ENCODE peak calls at places on chromosome 17, in four cellular contexts. U is mammary epithelial cell, N is IMR-90, Y is SK-N-SH. H is an unnamed sample.

GRCh38 chr17:78302478-78302877 is 57.4 kb downstream of the SOCS3 start:
- DNase-seq in Y (no peak), U (no peak), N (no peak), H (no peak)

GRCh38 chr17:83170571-83171260 is 91.3 kb downstream of the METRNL start:
- DNase-seq in Y (peak; percentile 20), U (no peak), N (no peak), H (no peak)

GRCh38 chr17:82384730-82385429 is 13.3 kb downstream of the UTS2R start:
- DNase-seq in N (peak; percentile 41), U (peak; percentile 84), Y (peak; percentile 59), H (no peak)

GRCh38 chr17:80653856-80654255 is 109.2 kb downstream of the RPTOR start:
- DNase-seq in U (no peak), Y (no peak), N (no peak), H (no peak)

GRCh38 chr17:31408586-31408985 is 17.1 kb downstream of the RAB11FIP4 start:
- DNase-seq in U (no peak), N (no peak), Y (no peak), H (no peak)

GRCh38 chr17:29789186-29790170 is 140.6 kb downstream of the SSH2 start:
- DNase-seq in U (peak; percentile 23), Y (no peak), N (no peak), H (no peak)

GRCh38 chr17:81519284-81520020 is 6.9 kb upstream of the ACTG1 start:
- DNase-seq in N (no peak), Y (no peak), U (peak; percentile 40), H (no peak)

GRCh38 chr17:9170336-9170735 is 149.0 kb downstream of the NTN1 start:
- DNase-seq in N (no peak), U (no peak), Y (no peak), H (no peak)

GRCh38 chr17:68576811-68577551 is 24.2 kb downstream of the FAM20A start:
- DNase-seq in N (peak; percentile 25), U (no peak), Y (no peak), H (no peak)

GRCh38 chr17:10046786-10047609 is 141.9 kb upstream of the RCVRN start:
- DNase-seq in Y (no peak), U (no peak), N (no peak), H (no peak)

GRCh38 chr17:48715496-48716399 is 6.6 kb downstream of the PRAC1 start:
- DNase-seq in N (no peak), Y (no peak), U (no peak), H (no peak)

GRCh38 chr17:4342535-4342934 is 23.9 kb downstream of the UBE2G1 start:
- DNase-seq in N (no peak), Y (no peak), U (no peak), H (no peak)

GRCh38 chr17:78127240-78127887 is 1.2 kb downstream of the TMC6 start:
- DNase-seq in Y (peak; percentile 58), U (no peak), N (no peak), H (no peak)

GRCh38 chr17:12548558-12548957 is 117.1 kb upstream of the MYOCD start:
- DNase-seq in N (no peak), Y (no peak), U (no peak), H (no peak)
- H4K20me1 ChIP-seq in N (no peaks in the 10 kb centered on the region), Y (no peaks in the 10 kb centered on the region), U (no peaks in the 10 kb centered on the region), H (no peaks in the 10 kb centered on the region)

DNA sequence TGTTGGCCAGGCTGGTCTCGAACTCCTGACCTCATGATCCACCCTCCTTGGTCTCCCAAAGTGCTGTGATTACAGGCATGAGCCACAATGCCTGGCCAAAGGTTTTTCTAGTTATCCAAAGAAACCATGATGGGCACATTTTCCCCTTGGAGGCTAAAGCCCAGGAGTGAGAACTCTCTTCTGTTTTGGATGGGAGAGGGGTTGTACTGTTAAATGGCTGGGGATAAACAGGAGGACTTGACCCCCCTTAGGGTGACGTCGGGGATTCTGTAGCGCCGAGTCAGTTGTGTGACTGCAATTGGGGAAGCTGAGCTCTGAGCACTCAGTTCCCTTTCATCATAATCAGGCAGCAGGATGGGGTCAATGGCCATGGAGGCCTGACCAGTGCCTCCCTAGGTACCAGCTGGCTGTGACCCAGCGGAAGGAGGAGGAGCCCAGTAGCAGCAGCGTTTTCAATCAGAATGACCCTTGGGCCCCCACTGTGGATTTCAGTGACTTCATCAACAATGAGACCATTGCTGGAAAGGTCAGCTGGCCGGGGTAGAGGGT is 4.1 kb downstream of the AOC3 start:
- DNase-seq in U (no peak), Y (no peak), N (no peak), H (no peak)
- H3K27ac ChIP-seq in U (no peak overlapping the region), Y (no peak overlapping the region), N (no peak overlapping the region), H (no peak overlapping the region)

GRCh38 chr17:41812176-41813038 is at the start of gene FKBP10:
- DNase-seq in N (peak; percentile 92), Y (peak; percentile 97), U (peak; percentile 76), H (peak; percentile 79)

GRCh38 chr17:41810659-41811548 is 845 bp downstream of the P3H4 start:
- DNase-seq in U (no peak), Y (peak; percentile 71), N (no peak), H (no peak)

GRCh38 chr17:41813039-41813680 is 356 bp downstream of the FKBP10 start:
- DNase-seq in N (no peak), Y (no peak), U (no peak), H (no peak)

GRCh38 chr17:41813699-41814124 is 908 bp downstream of the FKBP10 start:
- DNase-seq in Y (peak; percentile 37), N (no peak), U (no peak), H (no peak)

GRCh38 chr17:41811549-41812175 is at the start of gene P3H4:
- DNase-seq in N (peak; percentile 80), Y (peak; percentile 94), U (peak; percentile 79), H (peak; percentile 84)
- H2AFZ ChIP-seq in N (peak within 1 kb of the TSS; percentile 94), Y (peak within 1 kb of the TSS; percentile 92), U (peak within 1 kb of the TSS; percentile 87), H (peak within 1 kb of the TSS; percentile 94)

DNA sequence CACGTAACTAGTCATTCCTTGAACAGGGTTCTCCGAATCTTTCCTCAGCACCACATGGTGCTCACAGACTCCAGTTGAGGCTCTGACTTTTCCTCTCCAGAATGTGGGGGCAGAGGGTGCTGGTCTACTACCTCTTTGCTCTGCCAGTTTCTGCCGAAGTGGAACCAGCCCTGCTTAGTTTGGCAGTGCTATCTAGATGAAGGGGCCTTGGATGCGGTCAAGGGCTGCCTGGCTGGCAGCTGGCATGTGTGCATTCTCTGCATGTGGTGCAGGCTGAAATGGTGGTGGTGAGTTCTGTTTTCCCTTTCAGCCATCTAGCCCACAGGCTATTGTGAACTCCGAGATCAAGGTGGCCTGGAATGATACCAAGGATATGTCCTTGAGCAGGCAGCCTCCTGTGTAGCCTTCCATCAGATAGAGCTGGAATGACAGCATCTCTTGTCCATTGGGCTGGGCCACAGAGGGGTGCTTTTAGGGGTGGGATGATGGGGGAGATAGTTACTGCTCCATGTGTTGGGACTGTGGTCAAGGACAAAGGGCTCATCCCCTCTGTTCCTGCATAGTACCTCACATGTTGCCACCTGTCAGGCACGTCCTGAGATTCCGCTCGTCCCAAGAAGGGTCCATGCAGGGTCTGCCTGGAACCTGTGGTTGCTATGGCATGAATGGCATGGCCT is 2.0 kb downstream of the DYNLL2 start:
- DNase-seq in U (no peak), N (no peak), Y (no peak), H (no peak)
- H4K20me1 ChIP-seq in U (no peaks in the 10 kb centered on the region), N (peaks cover 61% of the 10 kb centered on the region), Y (peaks cover 67% of the 10 kb centered on the region), H (peaks cover 4% of the 10 kb centered on the region)

H was measured in endothelial cell of umbilical vein.